ENCODE peak calls at places on chromosome 13, in ten cellular contexts. O is epithelial cell of esophagus; X is NCI-H2029 treated with DMSO at 0.1 percent for 48 hours; I is mammary epithelial cell; R is osteoblast; K is activated CD4-positive, alpha-beta T cell treated with anti-CD3 and anti-CD28 coated beads, Interleukin-2, amount 50 U/mL, for 1 hour; G is SJCRH30; M is neural progenitor cell; F is globus pallidus; S is stimulated activated CD4-positive, alpha-beta T cell treated with anti-CD3 and anti-CD28 coated beads, Interleukin-1b, Interleukin-23, amount 100 ng/mL, for 24 hours. D is an unnamed sample.

GRCh38 chr13:110017379-110017778 is 231.0 kb upstream of the IRS2 start:
- DNase-seq in O (peak; percentile 91), X (no peak), I (peak; percentile 86), R (peak; percentile 85), K (no peak), G (peak; percentile 53), M (no peak), F (no peak), S (no peak), D (no peak)

GRCh38 chr13:73142091-73142490 is 83.3 kb downstream of the KLF5 start:
- DNase-seq in O (no peak), X (peak; percentile 35), I (no peak), R (no peak), K (no peak), G (peak; percentile 23), M (peak; percentile 20), F (no peak), S (no peak), D (no peak)

GRCh38 chr13:50129923-50130685 is 114.9 kb downstream of the KCNRG start:
- DNase-seq in O (peak; percentile 29), X (no peak), I (no peak), R (peak; percentile 95), K (peak; percentile 38), G (no peak), M (peak; percentile 76), F (peak; percentile 35), S (no peak), D (peak; percentile 26)

GRCh38 chr13:52348081-52348480 is 57.9 kb downstream of the THSD1 start:
- DNase-seq in O (peak; percentile 26), X (no peak), I (peak; percentile 79), R (peak; percentile 88), K (no peak), G (peak; percentile 56), M (no peak), F (no peak), S (no peak), D (no peak)

GRCh38 chr13:35388979-35389378 is 87.5 kb downstream of the MAB21L1 start:
- DNase-seq in O (no peak), X (no peak), I (no peak), R (no peak), K (no peak), G (peak; percentile 17), M (no peak), F (no peak), S (no peak), D (no peak)

GRCh38 chr13:63092461-63092860 is 1676.8 kb upstream of the PCDH20 start:
- DNase-seq in O (no peak), X (no peak), I (no peak), R (no peak), K (no peak), G (no peak), M (no peak), F (no peak), S (no peak), D (no peak)

GRCh38 chr13:45040626-45041025 is 51.3 kb downstream of the GPALPP1 start:
- DNase-seq in O (peak; percentile 35), X (no peak), I (no peak), R (no peak), K (no peak), G (no peak), M (no peak), F (no peak), S (no peak), D (no peak)

GRCh38 chr13:66618702-66619101 is 611.4 kb downstream of the PCDH9 start:
- DNase-seq in O (peak; percentile 53), X (no peak), I (peak; percentile 14), R (peak; percentile 76), K (no peak), G (peak; percentile 54), M (peak; percentile 7), F (no peak), S (no peak), D (no peak)

GRCh38 chr13:99614465-99614885 is 113.2 kb downstream of the TM9SF2 start:
- DNase-seq in O (peak; percentile 91), X (no peak), I (peak; percentile 91), R (peak; percentile 68), K (peak; percentile 14), G (peak; percentile 42), M (no peak), F (no peak), S (no peak), D (no peak)

GRCh38 chr13:102977471-102977870 is 88.7 kb downstream of the SLC10A2 start:
- DNase-seq in O (no peak), X (no peak), I (no peak), R (no peak), K (no peak), G (no peak), M (no peak), F (peak; percentile 4), S (no peak), D (no peak)

GRCh38 chr13:76641056-76641455 is 245.1 kb downstream of the KCTD12 start:
- DNase-seq in O (no peak), X (no peak), I (no peak), R (no peak), K (no peak), G (peak; percentile 83), M (no peak), F (no peak), S (no peak), D (no peak)

GRCh38 chr13:65603160-65603559 is 1627.0 kb downstream of the PCDH9 start:
- DNase-seq in O (no peak), X (no peak), I (no peak), R (no peak), K (no peak), G (no peak), M (no peak), F (no peak), S (no peak), D (no peak)

GRCh38 chr13:21849323-21849722 is 178.4 kb downstream of the FGF9 start:
- DNase-seq in O (peak; percentile 40), X (no peak), I (peak; percentile 11), R (no peak), K (peak; percentile 9), G (peak; percentile 57), M (peak; percentile 45), F (no peak), S (no peak), D (no peak)

D was measured in GM06990.